ENCODE peak calls at places on chromosomes 3 and 15, in five cellular contexts. F is psoas muscle, K is GM20000, U is heart left ventricle, X is cardiac muscle cell. H is an unnamed sample.

GRCh38 chr3:13885704-13886010 is 5.8 kb upstream of the WNT7A start:
- DNase-seq in F (no peak), K (no peak), U (no peak), X (no peak), H (no peak)

GRCh38 chr3:190036631-190037030 is 84.1 kb downstream of the P3H2 start:
- DNase-seq in F (no peak), K (no peak), U (no peak), X (peak; percentile 72), H (no peak)

GRCh38 chr3:172355836-172356235 is 92.4 kb downstream of the GHSR start:
- DNase-seq in F (no peak), K (no peak), U (no peak), X (peak; percentile 87), H (no peak)

GRCh38 chr3:155497930-155498647 is 204.6 kb upstream of the STRIT1 start:
- DNase-seq in F (no peak), K (no peak), U (no peak), X (peak; percentile 6), H (no peak)

GRCh38 chr3:185658504-185658912 is 72.4 kb downstream of the SENP2 start:
- DNase-seq in F (peak; percentile 84), K (no peak), U (no peak), X (peak; percentile 97), H (no peak)

GRCh38 chr3:126347543-126348161 is 9.6 kb downstream of the KLF15 start:
- DNase-seq in F (peak; percentile 9), K (no peak), U (no peak), X (no peak), H (peak; percentile 8)

GRCh38 chr3:21041621-21042020 is 709.4 kb downstream of the ZNF385D start:
- DNase-seq in F (no peak), K (no peak), U (no peak), X (no peak), H (no peak)

GRCh38 chr15:32856753-32857152 is 138.9 kb downstream of the GREM1 start:
- DNase-seq in F (no peak), K (no peak), U (no peak), X (peak; percentile 65), H (no peak)

GRCh38 chr3:138692152-138692551 is 83.6 kb downstream of the FAIM start:
- DNase-seq in F (no peak), K (no peak), U (no peak), X (no peak), H (no peak)

GRCh38 chr15:100910556-100910955 is 8.6 kb upstream of the LRRK1 start:
- DNase-seq in F (no peak), K (no peak), U (no peak), X (no peak), H (no peak)

GRCh38 chr3:194224536-194224935 is 88.6 kb downstream of the HES1 start:
- DNase-seq in F (no peak), K (no peak), U (no peak), X (peak; percentile 37), H (no peak)

GRCh38 chr3:121231872-121232271 is 313.9 kb downstream of the POLQ start:
- DNase-seq in F (no peak), K (no peak), U (no peak), X (no peak), H (no peak)

DNA sequence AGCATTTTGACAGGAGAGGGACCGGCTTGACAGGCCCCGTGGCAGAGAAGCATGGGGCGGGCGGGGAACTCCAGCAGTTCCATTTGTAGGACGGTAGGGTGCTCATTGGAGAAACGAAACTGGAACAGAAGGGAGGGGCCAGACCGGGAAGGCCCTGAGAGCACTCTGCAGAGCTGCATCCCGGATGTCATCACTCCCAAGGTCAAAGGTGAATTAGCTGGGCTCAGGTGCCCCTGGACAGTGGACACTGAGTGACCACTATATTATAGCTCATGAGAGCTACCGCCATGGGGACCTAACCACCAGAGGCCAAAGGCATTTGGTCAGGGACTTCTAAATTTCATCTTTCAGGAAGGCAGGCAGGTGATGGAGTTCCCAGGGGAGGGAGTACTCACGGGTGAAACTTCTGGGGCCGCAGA is 7.3 kb downstream of the CSRNP1 start:
- DNase-seq in F (no peak), K (no peak), U (peak; percentile 64), X (no peak), H (no peak)
- TF ChIP-seq CTCF in F (no peak), K (no peak), U (no peak), X (no peak), H (no peak)

GRCh38 chr3:131216340-131216739 is 165.2 kb upstream of the NUDT16 start:
- DNase-seq in F (no peak), K (no peak), U (no peak), X (peak; percentile 27), H (no peak)

GRCh38 chr3:131218196-131218595 is 163.4 kb upstream of the NUDT16 start:
- DNase-seq in F (no peak), K (no peak), U (no peak), X (peak; percentile 42), H (no peak)

GRCh38 chr3:131221731-131222130 is 159.8 kb upstream of the NUDT16 start:
- DNase-seq in F (no peak), K (no peak), U (no peak), X (peak; percentile 59), H (no peak)

GRCh38 chr3:131217296-131217741 is 164.3 kb upstream of the NUDT16 start:
- DNase-seq in F (no peak), K (no peak), U (no peak), X (peak; percentile 71), H (no peak)

DNA sequence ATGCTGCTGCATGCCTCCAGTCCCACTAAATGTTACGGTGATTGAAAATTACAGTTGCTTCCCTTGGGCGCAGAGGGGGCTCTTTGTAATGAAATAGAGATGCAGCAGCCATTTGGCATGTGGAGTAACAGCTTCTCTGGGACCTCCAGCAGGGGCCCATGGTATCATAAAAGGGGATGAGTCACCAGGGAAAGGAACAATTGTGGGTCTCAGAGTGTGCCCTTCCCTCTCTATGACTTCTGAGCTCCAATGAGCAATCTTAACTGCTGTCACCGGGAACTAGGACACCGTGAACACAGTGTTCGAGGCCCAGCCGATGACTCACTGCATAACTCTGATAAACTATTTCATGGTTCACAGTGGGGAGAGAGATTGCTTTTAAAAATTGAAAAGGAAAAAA is 164.8 kb upstream of the NUDT16 start:
- DNase-seq in F (peak; percentile 21), K (no peak), U (no peak), X (peak; percentile 81), H (no peak)
- TF ChIP-seq CTCF in F (no peak), K (no peak), U (no peak), X (peak; percentile 19), H (no peak)

GRCh38 chr3:15323063-15323462 is 9.3 kb downstream of the SH3BP5 start:
- DNase-seq in F (no peak), K (no peak), U (no peak), X (no peak), H (no peak)
- TF ChIP-seq CTCF in F (no peak), K (no peak), U (no peak), X (no peak), H (no peak)

DNA sequence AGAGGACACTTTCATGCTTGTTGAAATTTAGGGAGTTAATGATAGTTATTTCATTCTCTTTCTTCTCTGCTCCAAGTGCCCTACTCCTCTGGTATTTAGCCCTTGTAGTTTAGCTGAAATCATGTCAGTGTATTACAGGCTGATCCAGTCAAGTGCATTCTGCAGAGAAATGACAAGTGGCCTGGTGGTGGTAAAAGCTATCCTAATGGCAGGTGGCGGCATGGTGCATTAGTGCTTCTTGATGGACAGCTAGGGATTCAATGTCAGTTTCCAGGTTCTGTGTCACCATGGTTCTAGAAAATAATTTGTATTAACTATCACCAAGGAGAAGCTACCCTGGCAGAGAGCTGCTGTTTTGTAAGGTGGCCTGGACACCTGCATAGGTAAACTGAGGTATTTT is 90.0 kb upstream of the BNIP2 start:
- DNase-seq in F (no peak), K (no peak), U (no peak), X (no peak), H (no peak)
- TF ChIP-seq CTCF in F (no peak), K (no peak), U (no peak), X (no peak), H (no peak)